ENCODE peak calls at places on chromosomes 13 and 19, in ten cellular contexts. B is heart left ventricle, Q is body of pancreas, F is ovary, O is A549, H is breast epithelium, G is esophagus squamous epithelium, P is HCT116, X is NB4, K is IMR-90. A is an unnamed sample.
A peak's percentile ranks its signal among the peaks of the same experiment; 100 is the strongest.

GRCh38 chr19:3270908-3271307 is 46.4 kb downstream of the CELF5 start:
- DNase-seq in X (peak; percentile 54), G (no peak), Q (no peak), K (peak; percentile 45), O (peak; percentile 73), P (peak; percentile 26), H (no peak), B (no peak), F (no peak), A (no peak)

GRCh38 chr19:4582980-4583842 is 23.7 kb upstream of the SEMA6B start:
- DNase-seq in B (no peak), P (no peak), F (no peak), G (no peak), Q (no peak), X (no peak), K (no peak), H (no peak), O (no peak), A (no peak)

GRCh38 chr13:33649212-33649917 is 168.6 kb upstream of the RFC3 start:
- DNase-seq in H (no peak), K (peak; percentile 6), B (no peak), O (no peak), P (no peak), G (no peak), F (no peak), Q (no peak), X (no peak), A (no peak)

GRCh38 chr19:6712231-6712630 is 8.2 kb downstream of the C3 start:
- DNase-seq in P (no peak), X (no peak), G (no peak), K (no peak), B (no peak), Q (no peak), H (no peak), F (no peak), O (no peak), A (no peak)

GRCh38 chr19:4061683-4062575 is 4.8 kb downstream of the ZBTB7A start:
- DNase-seq in F (no peak), B (peak; percentile 36), K (no peak), P (no peak), H (peak; percentile 76), X (no peak), O (no peak), G (no peak), Q (peak; percentile 79), A (no peak)

GRCh38 chr13:95243207-95243606 is 58.0 kb downstream of the ABCC4 start:
- DNase-seq in Q (no peak), K (no peak), P (no peak), O (no peak), X (no peak), F (no peak), G (no peak), H (no peak), B (no peak), A (no peak)

GRCh38 chr13:48818495-48818961 is 157.2 kb upstream of the FNDC3A start:
- DNase-seq in F (no peak), X (no peak), P (no peak), K (peak; percentile 98), G (no peak), H (no peak), O (peak; percentile 47), Q (no peak), B (no peak), A (no peak)

GRCh38 chr19:52230685-52231084 is 38.7 kb upstream of the ZNF766 start:
- DNase-seq in B (no peak), P (no peak), H (no peak), F (no peak), X (no peak), Q (no peak), K (no peak), G (no peak), O (no peak), A (no peak)

GRCh38 chr13:105290596-105290995 is 1244.9 kb downstream of the EFNB2 start:
- DNase-seq in O (no peak), Q (no peak), H (no peak), K (no peak), X (no peak), F (no peak), P (no peak), G (no peak), B (no peak), A (no peak)

DNA sequence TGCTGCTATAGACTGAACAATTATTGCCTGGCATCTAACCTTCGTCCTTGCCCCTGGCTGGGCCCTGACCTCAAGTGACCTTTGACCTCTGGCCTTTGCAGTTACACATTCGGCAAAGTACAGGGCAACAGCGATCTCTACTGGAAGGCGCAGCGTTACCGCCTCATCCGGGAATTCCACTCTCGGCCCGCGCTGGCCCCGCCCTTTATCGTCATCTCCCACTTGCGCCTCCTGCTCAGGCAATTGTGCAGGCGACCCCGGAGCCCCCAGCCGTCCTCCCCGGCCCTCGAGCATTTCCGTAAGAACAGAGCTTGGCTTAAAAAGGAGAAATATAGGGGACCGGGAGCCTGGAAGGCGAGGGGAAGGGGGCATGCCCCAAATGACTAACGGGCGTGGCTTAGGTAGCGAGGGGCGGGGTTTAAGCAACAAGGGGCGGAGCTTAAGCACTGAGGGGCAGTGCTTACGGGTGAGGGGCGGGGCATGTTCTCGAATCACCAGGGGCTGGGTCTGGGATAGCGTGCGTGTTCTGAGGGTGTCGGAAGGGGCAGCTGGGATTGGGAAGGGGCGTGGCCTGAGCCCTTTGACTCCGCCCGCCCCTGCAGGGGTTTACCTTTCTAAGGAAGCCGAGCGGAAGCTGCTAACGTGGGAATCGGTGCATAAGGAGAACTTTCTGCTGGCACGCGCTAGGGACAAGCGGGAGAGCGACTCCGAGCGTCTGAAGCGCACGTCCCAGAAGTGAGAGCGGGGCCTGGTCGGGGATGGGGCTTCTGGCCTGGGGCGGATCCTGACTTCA is 52.7 kb downstream of the TRPM4 start:
- DNase-seq in X (peak; percentile 14), F (peak; percentile 70), H (no peak), B (no peak), K (no peak), P (no peak), Q (peak; percentile 88), G (no peak), O (peak; percentile 69), A (no peak)
- TF ChIP-seq POLR2A in X (no peak), F (no peak), H (no peak), B (no peak), K (no peak), P (no peak), Q (peak; percentile 19), G (no peak), O (no peak), A (no peak)

DNA sequence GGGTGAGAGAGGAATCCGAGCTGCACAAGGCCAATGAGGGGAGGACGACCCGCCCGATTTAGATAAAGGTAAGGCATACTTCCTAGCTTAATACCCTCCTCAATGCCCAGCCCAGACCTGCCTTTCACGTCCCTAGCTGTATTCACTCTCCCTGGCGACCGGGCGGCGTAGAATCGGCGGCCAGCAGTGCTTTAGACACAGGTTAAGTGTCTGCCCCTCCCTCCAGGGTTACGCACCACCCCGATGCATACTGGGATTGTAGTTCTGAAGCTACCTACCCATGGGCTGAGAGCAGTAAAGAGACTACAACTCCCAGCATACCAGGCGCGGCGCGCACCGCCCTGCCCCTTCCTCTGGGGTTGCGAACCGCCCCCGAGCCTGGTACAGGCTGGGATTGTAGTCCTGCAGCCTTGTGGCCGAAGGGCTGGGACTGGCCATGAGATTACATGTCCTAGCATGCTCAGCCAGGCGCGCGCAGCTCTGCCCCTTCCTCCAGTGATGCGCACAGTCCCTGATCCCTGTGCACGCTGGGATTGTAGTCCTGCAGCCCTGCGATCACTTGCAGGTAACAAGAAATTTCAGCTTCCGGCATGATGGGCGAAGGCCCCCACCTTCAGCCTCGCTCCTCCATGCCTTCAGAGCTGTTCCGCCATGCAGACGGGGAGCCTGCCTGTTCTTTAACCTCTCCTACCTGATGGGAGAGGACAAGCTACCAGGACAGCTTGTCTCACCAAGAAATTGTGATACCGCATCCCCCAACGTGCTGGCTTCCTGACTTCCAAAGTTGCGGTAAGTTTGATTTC is 43.5 kb upstream of the ZNF14 start:
- DNase-seq in F (peak; percentile 97), Q (peak; percentile 98), O (peak; percentile 96), X (peak; percentile 97), G (peak; percentile 90), H (peak; percentile 97), B (peak; percentile 98), P (peak; percentile 98), K (peak; percentile 98), A (peak; percentile 75)
- TF ChIP-seq POLR2A in F (peak; percentile 49), Q (peak; percentile 95), O (peak; percentile 59), X (peak; percentile 48), G (no peak), H (no peak), B (no peak), P (peak; percentile 66), K (no peak), A (peak; percentile 71)

GRCh38 chr13:31161583-31162150 is at the start of gene HSPH1:
- DNase-seq in B (peak; percentile 99), O (peak; percentile 95), F (peak; percentile 99), H (peak; percentile 98), X (peak; percentile 99), K (peak; percentile 97), G (peak; percentile 90), Q (peak; percentile 99), P (peak; percentile 91), A (peak; percentile 81)
- TF ChIP-seq POLR2A in B (no peak), O (peak; percentile 99), F (peak; percentile 25), H (peak; percentile 57), X (peak; percentile 36), K (peak; percentile 93), G (peak; percentile 78), Q (peak; percentile 87), P (peak; percentile 75), A (peak; percentile 87)

GRCh38 chr19:57560049-57560491 is 407 bp upstream of the ZNF550 start:
- DNase-seq in P (no peak), F (peak; percentile 43), B (peak; percentile 63), H (no peak), X (no peak), Q (no peak), G (no peak), K (peak; percentile 76), O (no peak), A (no peak)

GRCh38 chr19:57563547-57563946 is 3.9 kb upstream of the ZNF550 start:
- DNase-seq in Q (no peak), F (no peak), O (no peak), P (no peak), K (no peak), X (no peak), G (no peak), H (no peak), B (no peak), A (no peak)

GRCh38 chr19:57558525-57558924 is 1.1 kb downstream of the ZNF550 start:
- DNase-seq in P (no peak), B (no peak), K (peak; percentile 35), F (no peak), H (no peak), G (no peak), X (peak; percentile 14), Q (no peak), O (no peak), A (no peak)

GRCh38 chr19:57559008-57559403 is 657 bp downstream of the ZNF550 start:
- DNase-seq in P (no peak), O (peak; percentile 36), B (peak; percentile 55), X (peak; percentile 52), F (peak; percentile 38), H (no peak), G (no peak), Q (no peak), K (no peak), A (peak; percentile 37)

DNA sequence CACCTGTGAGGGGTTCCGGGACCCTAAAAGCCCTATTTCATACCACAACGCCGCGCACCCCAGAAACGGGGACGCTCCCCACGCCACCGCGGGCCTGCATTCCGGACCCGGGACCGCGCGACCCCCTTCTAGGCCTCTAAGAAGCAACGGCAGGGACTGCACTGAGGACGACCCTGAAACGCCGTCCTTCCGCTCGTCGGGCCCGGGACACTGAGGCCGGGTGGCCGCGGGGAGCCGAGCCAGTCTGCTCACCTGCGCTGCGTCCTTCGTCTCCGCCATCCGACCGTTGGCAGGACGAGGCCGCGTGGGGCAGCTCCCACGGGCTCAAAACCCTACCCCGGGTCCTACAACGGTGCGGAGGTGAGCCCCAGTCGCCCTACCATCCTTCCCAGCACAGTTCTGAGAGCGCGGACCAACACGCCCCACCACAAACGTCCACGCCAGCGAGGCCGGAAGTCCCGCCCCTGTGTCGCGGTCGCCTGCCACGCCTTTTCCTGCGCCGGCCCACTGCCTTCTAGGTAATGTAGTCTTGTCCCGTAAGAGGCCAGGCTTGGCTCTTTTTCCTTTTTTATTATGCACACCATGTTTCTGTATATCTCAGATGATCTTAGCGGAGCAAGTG is at the start of gene ZNF550:
- DNase-seq in G (peak; percentile 48), O (peak; percentile 93), F (peak; percentile 93), H (peak; percentile 88), Q (peak; percentile 90), X (peak; percentile 85), B (peak; percentile 92), P (peak; percentile 26), K (peak; percentile 83), A (peak; percentile 83)
- TF ChIP-seq POLR2A in G (no peak), O (peak; percentile 53), F (peak; percentile 42), H (peak; percentile 19), Q (peak; percentile 70), X (peak; percentile 77), B (no peak), P (no peak), K (peak; percentile 52), A (peak; percentile 77)